ENCODE peak calls at places on chromosomes 16 and 17, in seven cellular contexts. One of them, this sample, is unnamed.

GRCh38 chr16:51268237-51268636 is 117.2 kb upstream of the SALL1 start:
- DNase-seq in sigmoid colon: no peak
- DNase-seq in stomach: no peak
- DNase-seq in suprapubic skin: no peak
- DNase-seq in esophagus muscularis mucosa: no peak
- DNase-seq in H1: no peak
- DNase-seq in GM12878: no peak
- DNase-seq in this sample: no peak

GRCh38 chr16:3780570-3780969 is 63.2 kb upstream of the TRAP1 start:
- DNase-seq in sigmoid colon: no peak
- DNase-seq in H1: no peak
- DNase-seq in suprapubic skin: no peak
- DNase-seq in esophagus muscularis mucosa: no peak
- DNase-seq in stomach: no peak
- DNase-seq in GM12878: no peak
- DNase-seq in this sample: no peak

GRCh38 chr16:31700200-31700529 is 172.5 kb downstream of the AHSP start:
- DNase-seq in H1: peak; percentile 65
- DNase-seq in sigmoid colon: no peak
- DNase-seq in stomach: no peak
- DNase-seq in esophagus muscularis mucosa: no peak
- DNase-seq in suprapubic skin: no peak
- DNase-seq in GM12878: no peak
- DNase-seq in this sample: no peak

GRCh38 chr16:85004587-85005205 is 6.6 kb downstream of the ZDHHC7 start:
- DNase-seq in stomach: peak; percentile 56
- DNase-seq in sigmoid colon: no peak
- DNase-seq in GM12878: no peak
- DNase-seq in esophagus muscularis mucosa: no peak
- DNase-seq in suprapubic skin: no peak
- DNase-seq in H1: no peak
- DNase-seq in this sample: no peak

GRCh38 chr16:49061315-49061714 is 220.3 kb downstream of the CBLN1 start:
- DNase-seq in esophagus muscularis mucosa: peak; percentile 68
- DNase-seq in suprapubic skin: no peak
- DNase-seq in GM12878: no peak
- DNase-seq in stomach: no peak
- DNase-seq in H1: no peak
- DNase-seq in sigmoid colon: no peak
- DNase-seq in this sample: no peak

GRCh38 chr16:72854537-72854936 is 193.4 kb downstream of the ZFHX3 start:
- DNase-seq in sigmoid colon: no peak
- DNase-seq in stomach: no peak
- DNase-seq in suprapubic skin: no peak
- DNase-seq in H1: no peak
- DNase-seq in esophagus muscularis mucosa: no peak
- DNase-seq in GM12878: no peak
- DNase-seq in this sample: no peak

GRCh38 chr16:24822542-24822941 is 23.2 kb upstream of the SLC5A11 start:
- DNase-seq in suprapubic skin: no peak
- DNase-seq in sigmoid colon: peak; percentile 81
- DNase-seq in esophagus muscularis mucosa: no peak
- DNase-seq in H1: no peak
- DNase-seq in GM12878: no peak
- DNase-seq in stomach: no peak
- DNase-seq in this sample: no peak

GRCh38 chr16:11602321-11602720 is 15.6 kb upstream of the LITAF start:
- DNase-seq in stomach: no peak
- DNase-seq in GM12878: no peak
- DNase-seq in sigmoid colon: no peak
- DNase-seq in esophagus muscularis mucosa: no peak
- DNase-seq in H1: no peak
- DNase-seq in suprapubic skin: no peak
- DNase-seq in this sample: no peak

GRCh38 chr17:69717214-69717613 is 302.7 kb downstream of the MAP2K6 start:
- DNase-seq in stomach: no peak
- DNase-seq in suprapubic skin: no peak
- DNase-seq in H1: no peak
- DNase-seq in esophagus muscularis mucosa: no peak
- DNase-seq in GM12878: no peak
- DNase-seq in sigmoid colon: no peak
- DNase-seq in this sample: no peak

GRCh38 chr16:3599922-3600321 is 11.5 kb downstream of the SLX4 start:
- DNase-seq in sigmoid colon: no peak
- DNase-seq in esophagus muscularis mucosa: no peak
- DNase-seq in GM12878: no peak
- DNase-seq in stomach: no peak
- DNase-seq in H1: no peak
- DNase-seq in suprapubic skin: no peak
- DNase-seq in this sample: no peak

GRCh38 chr17:2253768-2254406 is 49.7 kb downstream of the SMG6 start:
- DNase-seq in H1: no peak
- DNase-seq in suprapubic skin: no peak
- DNase-seq in esophagus muscularis mucosa: no peak
- DNase-seq in stomach: no peak
- DNase-seq in GM12878: peak; percentile 90
- DNase-seq in sigmoid colon: no peak
- DNase-seq in this sample: no peak

GRCh38 chr16:81242977-81243618 is 4.6 kb downstream of the BCO1 start:
- DNase-seq in stomach: no peak
- DNase-seq in suprapubic skin: no peak
- DNase-seq in GM12878: no peak
- DNase-seq in H1: no peak
- DNase-seq in esophagus muscularis mucosa: no peak
- DNase-seq in sigmoid colon: no peak
- DNase-seq in this sample: no peak

GRCh38 chr16:22161999-22162657 is at the start of gene SDR42E2:
- DNase-seq in GM12878: no peak
- DNase-seq in sigmoid colon: no peak
- DNase-seq in H1: peak; percentile 19
- DNase-seq in suprapubic skin: no peak
- DNase-seq in esophagus muscularis mucosa: no peak
- DNase-seq in stomach: peak; percentile 31
- DNase-seq in this sample: peak; percentile 38

GRCh38 chr17:2776589-2777241 is 19.5 kb upstream of the RAP1GAP2 start:
- DNase-seq in H1: no peak
- DNase-seq in suprapubic skin: no peak
- DNase-seq in esophagus muscularis mucosa: no peak
- DNase-seq in sigmoid colon: no peak
- DNase-seq in GM12878: no peak
- DNase-seq in stomach: no peak
- DNase-seq in this sample: peak; percentile 24

GRCh38 chr16:81140930-81141780 is 45.0 kb upstream of the GCSH start:
- DNase-seq in GM12878: no peak
- DNase-seq in suprapubic skin: no peak
- DNase-seq in stomach: no peak
- DNase-seq in esophagus muscularis mucosa: no peak
- DNase-seq in H1: peak; percentile 33
- DNase-seq in sigmoid colon: no peak
- DNase-seq in this sample: no peak

GRCh38 chr16:8866118-8866883 is 2.5 kb downstream of the CARHSP1 start:
- DNase-seq in sigmoid colon: peak; percentile 89
- DNase-seq in esophagus muscularis mucosa: no peak
- DNase-seq in H1: peak; percentile 87
- DNase-seq in GM12878: no peak
- DNase-seq in stomach: peak; percentile 49
- DNase-seq in suprapubic skin: peak; percentile 80
- DNase-seq in this sample: peak; percentile 54

GRCh38 chr16:8869212-8869987 is 594 bp upstream of the CARHSP1 start:
- DNase-seq in GM12878: no peak
- DNase-seq in suprapubic skin: no peak
- DNase-seq in sigmoid colon: no peak
- DNase-seq in esophagus muscularis mucosa: no peak
- DNase-seq in H1: no peak
- DNase-seq in stomach: no peak
- DNase-seq in this sample: no peak

GRCh38 chr16:8868272-8869211 is at the start of gene CARHSP1:
- DNase-seq in suprapubic skin: peak; percentile 92
- DNase-seq in H1: peak; percentile 49
- DNase-seq in GM12878: peak; percentile 51
- DNase-seq in sigmoid colon: peak; percentile 93
- DNase-seq in stomach: peak; percentile 89
- DNase-seq in esophagus muscularis mucosa: peak; percentile 96
- DNase-seq in this sample: peak; percentile 90

GRCh38 chr16:8866884-8867482 is 1.8 kb downstream of the CARHSP1 start:
- DNase-seq in esophagus muscularis mucosa: no peak
- DNase-seq in GM12878: no peak
- DNase-seq in stomach: no peak
- DNase-seq in H1: no peak
- DNase-seq in sigmoid colon: no peak
- DNase-seq in suprapubic skin: no peak
- DNase-seq in this sample: peak; percentile 34

GRCh38 chr16:8867483-8868271 is 1.1 kb downstream of the CARHSP1 start:
- DNase-seq in stomach: peak; percentile 62
- DNase-seq in esophagus muscularis mucosa: no peak
- DNase-seq in GM12878: no peak
- DNase-seq in suprapubic skin: peak; percentile 82
- DNase-seq in H1: no peak
- DNase-seq in sigmoid colon: peak; percentile 80
- DNase-seq in this sample: peak; percentile 73
- TF ChIP-seq POLR2A in stomach: no peak
- TF ChIP-seq POLR2A in esophagus muscularis mucosa: no peak
- TF ChIP-seq POLR2A in GM12878: no peak
- TF ChIP-seq POLR2A in suprapubic skin: no peak
- TF ChIP-seq POLR2A in H1: no peak
- TF ChIP-seq POLR2A in sigmoid colon: no peak
- TF ChIP-seq POLR2A in this sample: no peak

GRCh38 chr17:47694018-47694817 is at the start of gene TBKBP1:
- DNase-seq in sigmoid colon: peak; percentile 79
- DNase-seq in suprapubic skin: no peak
- DNase-seq in H1: peak; percentile 63
- DNase-seq in GM12878: no peak
- DNase-seq in esophagus muscularis mucosa: no peak
- DNase-seq in stomach: no peak
- DNase-seq in this sample: peak; percentile 43
- TF ChIP-seq POLR2AphosphoS5 in sigmoid colon: no peak
- TF ChIP-seq POLR2AphosphoS5 in suprapubic skin: no peak
- TF ChIP-seq POLR2AphosphoS5 in H1: no peak
- TF ChIP-seq POLR2AphosphoS5 in GM12878: no peak
- TF ChIP-seq POLR2AphosphoS5 in esophagus muscularis mucosa: no peak
- TF ChIP-seq POLR2AphosphoS5 in stomach: no peak
- TF ChIP-seq POLR2AphosphoS5 in this sample: no peak

DNA sequence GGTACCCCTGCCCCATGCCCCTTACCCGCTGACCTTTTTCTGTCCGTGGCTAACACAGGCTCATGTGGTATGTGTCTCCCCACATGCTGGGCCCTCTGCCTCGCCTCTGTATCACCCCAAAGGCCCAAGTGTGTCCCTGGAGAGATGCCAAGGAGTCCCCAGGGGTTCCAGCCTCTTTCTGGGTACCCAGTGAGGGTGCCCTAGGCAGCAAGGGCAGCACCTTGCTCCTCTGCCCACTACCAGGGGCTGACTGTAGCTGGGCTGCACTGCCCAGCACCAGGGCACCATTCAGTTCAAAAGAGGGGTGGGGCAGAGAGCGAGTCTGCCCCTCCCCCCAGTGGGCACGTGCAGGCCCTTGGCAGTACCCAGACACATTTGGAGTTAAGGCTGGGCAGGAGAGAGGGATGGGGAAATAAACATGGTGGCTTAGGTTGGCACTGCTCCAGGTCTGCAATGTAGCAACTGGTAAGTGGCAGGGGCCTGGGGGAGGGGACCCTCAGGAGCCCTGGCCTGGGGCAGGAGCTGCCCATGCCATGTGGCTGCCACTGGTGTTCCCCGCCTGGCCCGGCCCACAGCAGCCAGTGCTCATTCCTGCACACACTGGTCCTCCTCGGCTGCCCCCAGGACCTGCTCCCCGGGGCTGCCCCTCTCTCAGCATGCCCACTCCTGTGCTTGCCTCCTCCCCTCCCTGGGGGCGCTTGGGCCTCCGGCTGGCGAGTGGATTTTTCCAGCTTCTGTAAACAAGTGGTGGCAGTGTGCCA is 9.1 kb downstream of the THRA start:
- DNase-seq in sigmoid colon: peak; percentile 97
- DNase-seq in stomach: peak; percentile 95
- DNase-seq in H1: no peak
- DNase-seq in GM12878: no peak
- DNase-seq in suprapubic skin: peak; percentile 93
- DNase-seq in esophagus muscularis mucosa: peak; percentile 94
- DNase-seq in this sample: peak; percentile 89
- TF ChIP-seq EP300 in sigmoid colon: peak; percentile 57
- TF ChIP-seq EP300 in stomach: no peak
- TF ChIP-seq EP300 in H1: no peak
- TF ChIP-seq EP300 in GM12878: no peak
- TF ChIP-seq EP300 in suprapubic skin: no peak
- TF ChIP-seq EP300 in esophagus muscularis mucosa: peak; percentile 22
- TF ChIP-seq EP300 in this sample: peak; percentile 41

GRCh38 chr17:31854672-31855071 is 4.4 kb downstream of the COPRS start:
- DNase-seq in sigmoid colon: no peak
- DNase-seq in stomach: no peak
- DNase-seq in H1: no peak
- DNase-seq in GM12878: no peak
- DNase-seq in suprapubic skin: no peak
- DNase-seq in esophagus muscularis mucosa: no peak
- DNase-seq in this sample: no peak

GRCh38 chr17:31859487-31860008 is 504 bp upstream of the COPRS start:
- DNase-seq in GM12878: no peak
- DNase-seq in sigmoid colon: no peak
- DNase-seq in stomach: no peak
- DNase-seq in H1: no peak
- DNase-seq in suprapubic skin: no peak
- DNase-seq in esophagus muscularis mucosa: no peak
- DNase-seq in this sample: no peak

GRCh38 chr17:31857920-31858646 is 961 bp downstream of the COPRS start:
- DNase-seq in H1: no peak
- DNase-seq in suprapubic skin: no peak
- DNase-seq in esophagus muscularis mucosa: no peak
- DNase-seq in GM12878: no peak
- DNase-seq in stomach: no peak
- DNase-seq in sigmoid colon: no peak
- DNase-seq in this sample: no peak

GRCh38 chr17:31856750-31857149 is 2.3 kb downstream of the COPRS start:
- DNase-seq in suprapubic skin: no peak
- DNase-seq in sigmoid colon: no peak
- DNase-seq in H1: no peak
- DNase-seq in stomach: no peak
- DNase-seq in esophagus muscularis mucosa: no peak
- DNase-seq in GM12878: no peak
- DNase-seq in this sample: no peak

DNA sequence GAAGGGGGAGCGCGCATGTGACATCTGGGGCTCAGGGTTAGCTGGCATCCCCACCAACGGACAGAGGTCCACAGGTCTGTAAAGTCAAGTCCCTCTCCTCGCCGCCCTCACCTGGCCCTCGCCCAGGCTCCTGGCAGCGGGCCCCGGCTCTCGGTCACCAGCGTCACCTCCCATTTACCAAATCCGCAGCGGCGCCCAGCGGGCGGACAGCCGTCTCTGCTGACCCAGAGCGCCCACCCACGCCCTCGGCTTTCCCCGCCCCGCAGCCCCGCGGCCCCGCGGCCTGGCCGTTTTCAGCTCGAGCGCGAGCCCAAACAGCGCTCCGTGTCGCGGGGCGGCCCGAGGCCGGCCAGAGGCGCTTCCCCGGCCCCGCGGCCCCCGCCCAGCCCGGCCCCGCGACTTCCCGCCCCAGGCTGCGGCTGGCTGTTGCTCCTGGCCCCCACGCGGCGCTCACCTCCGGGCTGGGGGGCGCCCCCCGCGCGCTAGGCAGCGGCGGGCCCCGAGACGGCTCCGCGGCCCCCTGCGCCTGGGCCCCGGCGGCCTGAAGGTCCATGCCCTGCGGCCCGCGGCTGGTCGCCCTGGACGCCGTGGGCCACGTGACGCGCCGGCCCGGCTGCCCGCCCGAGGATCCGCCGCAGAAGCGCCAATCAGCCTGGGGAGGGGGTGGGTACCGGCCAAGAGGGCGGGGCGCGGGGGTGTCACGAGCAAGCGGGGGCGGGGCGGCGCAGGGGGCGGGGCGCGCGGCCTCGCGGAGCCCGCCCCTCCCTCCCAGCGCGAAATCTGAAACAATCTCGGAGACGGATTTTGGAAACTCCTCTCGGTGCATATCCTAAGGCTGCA is at the start of gene COPRS:
- DNase-seq in esophagus muscularis mucosa: peak; percentile 96
- DNase-seq in stomach: peak; percentile 91
- DNase-seq in suprapubic skin: peak; percentile 91
- DNase-seq in H1: peak; percentile 25
- DNase-seq in GM12878: no peak
- DNase-seq in sigmoid colon: peak; percentile 96
- DNase-seq in this sample: peak; percentile 91
- TF ChIP-seq POLR2A in esophagus muscularis mucosa: no peak
- TF ChIP-seq POLR2A in stomach: no peak
- TF ChIP-seq POLR2A in suprapubic skin: peak; percentile 30
- TF ChIP-seq POLR2A in H1: no peak
- TF ChIP-seq POLR2A in GM12878: peak; percentile 49
- TF ChIP-seq POLR2A in sigmoid colon: no peak
- TF ChIP-seq POLR2A in this sample: no peak